ENCODE peak calls at places on chromosomes 1 and 21, in eight cellular contexts. R, G, M, Z, S, F, E and P are unnamed samples.
A peak's percentile ranks its signal among the peaks of the same experiment; 100 is the strongest.

GRCh38 chr1:229117664-229118300 is 153.1 kb upstream of the RAB4A start:
- DNase-seq in R (peak; percentile 94), G (no peak), M (peak; percentile 62), Z (peak; percentile 95), S (no peak), F (no peak), E (no peak), P (no peak)

GRCh38 chr1:202154766-202155477 is 5.5 kb downstream of the PTPN7 start:
- DNase-seq in R (no peak), G (peak; percentile 76), M (no peak), Z (no peak), S (peak; percentile 73), F (no peak), E (peak; percentile 54), P (no peak)

GRCh38 chr1:196573226-196573625 is 35.0 kb downstream of the KCNT2 start:
- DNase-seq in R (no peak), G (no peak), M (no peak), Z (no peak), S (no peak), F (no peak), E (no peak), P (no peak)

GRCh38 chr1:164611754-164612642 is 53.0 kb downstream of the PBX1 start:
- DNase-seq in R (no peak), G (peak; percentile 71), M (peak; percentile 82), Z (no peak), S (no peak), F (no peak), E (no peak), P (no peak)

GRCh38 chr21:42277593-42277992 is 37.6 kb downstream of the TFF3 start:
- DNase-seq in R (no peak), G (no peak), M (no peak), Z (no peak), S (no peak), F (no peak), E (no peak), P (no peak)

GRCh38 chr1:63626222-63626621 is 33.0 kb downstream of the PGM1 start:
- DNase-seq in R (no peak), G (no peak), M (no peak), Z (no peak), S (no peak), F (no peak), E (no peak), P (no peak)

GRCh38 chr1:230807551-230808267 is 60.5 kb downstream of the CAPN9 start:
- DNase-seq in R (no peak), G (no peak), M (no peak), Z (peak; percentile 86), S (no peak), F (no peak), E (no peak), P (peak; percentile 37)

GRCh38 chr1:47317841-47318240 is 3.9 kb upstream of the STIL start:
- DNase-seq in R (no peak), G (no peak), M (no peak), Z (no peak), S (no peak), F (no peak), E (no peak), P (no peak)

GRCh38 chr1:227794813-227795183 is 20.7 kb upstream of the PRSS38 start:
- DNase-seq in R (no peak), G (no peak), M (no peak), Z (no peak), S (peak; percentile 5), F (no peak), E (no peak), P (peak; percentile 85)

GRCh38 chr1:227792216-227793078 is 23.0 kb upstream of the PRSS38 start:
- DNase-seq in R (no peak), G (no peak), M (no peak), Z (peak; percentile 90), S (no peak), F (no peak), E (no peak), P (no peak)

GRCh38 chr1:227795732-227796131 is 19.7 kb upstream of the PRSS38 start:
- DNase-seq in R (no peak), G (no peak), M (no peak), Z (no peak), S (peak; percentile 13), F (no peak), E (no peak), P (no peak)

GRCh38 chr1:227793079-227793947 is 22.2 kb upstream of the PRSS38 start:
- DNase-seq in R (no peak), G (no peak), M (no peak), Z (no peak), S (peak; percentile 6), F (no peak), E (no peak), P (peak; percentile 83)

DNA sequence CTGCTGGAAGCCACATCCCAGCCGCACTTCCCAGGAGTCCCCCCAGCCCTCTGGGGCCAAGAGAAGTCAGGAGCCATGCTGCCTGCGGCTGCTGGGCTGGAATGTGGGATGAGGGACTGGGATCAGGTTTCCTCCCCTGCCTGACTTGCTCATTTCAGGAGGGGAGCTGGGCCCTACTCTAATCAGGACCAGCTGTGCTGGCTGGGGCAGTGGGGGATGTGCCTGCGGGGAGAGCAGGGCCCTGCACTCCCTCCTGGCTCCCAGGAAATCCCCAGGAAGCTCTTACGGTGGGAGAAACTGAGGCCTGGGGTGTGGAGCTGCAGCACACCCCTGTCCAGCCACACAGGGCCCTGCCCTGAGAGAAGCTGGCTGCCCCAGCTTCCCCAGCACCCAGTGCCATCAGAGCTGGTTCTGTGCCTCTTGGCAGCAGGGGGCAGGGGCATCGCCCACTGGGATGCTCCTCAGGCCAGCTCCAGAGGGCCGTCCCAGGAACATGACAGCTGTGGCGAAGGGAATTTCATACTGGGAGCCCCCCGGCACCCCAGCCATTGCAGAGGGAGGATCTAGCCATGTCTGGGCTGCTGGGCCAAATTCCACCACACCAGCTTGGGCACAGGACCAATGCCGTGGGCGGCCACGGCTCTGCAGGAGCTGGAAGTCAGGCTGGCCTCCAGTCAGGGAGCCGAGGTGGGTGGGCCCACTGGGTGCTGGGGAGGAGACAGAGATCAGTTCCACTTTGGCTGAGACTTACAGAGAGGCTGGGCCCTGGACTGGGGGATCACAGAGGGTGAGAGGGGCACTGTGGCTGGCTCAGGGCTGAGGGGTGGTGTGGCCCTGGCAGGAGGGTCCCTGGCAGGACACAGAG is 21.3 kb upstream of the PRSS38 start:
- DNase-seq in R (peak; percentile 86), G (no peak), M (peak; percentile 71), Z (no peak), S (peak; percentile 9), F (no peak), E (no peak), P (peak; percentile 88)
- TF ChIP-seq POLR2AphosphoS5 in R (no peak), G (peak; percentile 19), M (no peak), Z (no peak), S (no peak), F (no peak), E (no peak), P (no peak)

GRCh38 chr1:174052621-174053020 is 30.5 kb upstream of the RC3H1 start:
- DNase-seq in R (no peak), G (no peak), M (no peak), Z (no peak), S (no peak), F (no peak), E (no peak), P (no peak)

GRCh38 chr1:174051956-174052355 is 29.8 kb upstream of the RC3H1 start:
- DNase-seq in R (peak; percentile 77), G (no peak), M (no peak), Z (no peak), S (no peak), F (no peak), E (no peak), P (no peak)

GRCh38 chr1:174049514-174049913 is 27.4 kb upstream of the RC3H1 start:
- DNase-seq in R (no peak), G (no peak), M (no peak), Z (no peak), S (no peak), F (no peak), E (no peak), P (no peak)

GRCh38 chr1:174058639-174059038 is 36.5 kb upstream of the RC3H1 start:
- DNase-seq in R (no peak), G (no peak), M (no peak), Z (no peak), S (no peak), F (no peak), E (no peak), P (no peak)

DNA sequence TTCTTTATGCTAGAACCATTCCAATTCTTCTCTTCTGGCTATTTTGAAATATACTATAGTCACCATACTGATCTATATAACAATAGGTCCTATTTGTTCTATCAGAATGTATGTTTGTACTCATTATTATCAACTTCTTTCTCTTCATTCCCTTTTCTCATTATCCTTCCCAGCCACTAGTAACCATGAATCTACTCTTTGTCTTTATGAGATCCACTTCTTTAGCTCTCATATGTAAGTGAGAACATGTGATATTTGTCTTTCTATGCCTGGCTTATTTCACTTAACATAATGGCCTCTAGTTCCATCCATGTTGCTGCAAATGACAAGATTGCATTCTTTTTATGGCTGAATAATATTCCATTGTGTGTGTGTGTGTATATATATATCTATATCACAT is 31.7 kb upstream of the RC3H1 start:
- DNase-seq in R (no peak), G (no peak), M (no peak), Z (no peak), S (no peak), F (no peak), E (no peak), P (no peak)
- TF ChIP-seq POLR2AphosphoS5 in R (no peak), G (no peak), M (no peak), Z (no peak), S (no peak), F (no peak), E (no peak), P (no peak)

GRCh38 chr1:234924450-234925355 is 203.9 kb downstream of the TOMM20 start:
- DNase-seq in R (no peak), G (no peak), M (peak; percentile 15), Z (no peak), S (no peak), F (no peak), E (no peak), P (no peak)

GRCh38 chr1:234927312-234927967 is 201.2 kb downstream of the TOMM20 start:
- DNase-seq in R (no peak), G (no peak), M (no peak), Z (no peak), S (no peak), F (no peak), E (no peak), P (no peak)

GRCh38 chr1:234926252-234926573 is 202.4 kb downstream of the TOMM20 start:
- DNase-seq in R (no peak), G (no peak), M (no peak), Z (no peak), S (no peak), F (no peak), E (no peak), P (no peak)

GRCh38 chr1:234926574-234927311 is 201.9 kb downstream of the TOMM20 start:
- DNase-seq in R (no peak), G (no peak), M (no peak), Z (no peak), S (no peak), F (no peak), E (no peak), P (no peak)

DNA sequence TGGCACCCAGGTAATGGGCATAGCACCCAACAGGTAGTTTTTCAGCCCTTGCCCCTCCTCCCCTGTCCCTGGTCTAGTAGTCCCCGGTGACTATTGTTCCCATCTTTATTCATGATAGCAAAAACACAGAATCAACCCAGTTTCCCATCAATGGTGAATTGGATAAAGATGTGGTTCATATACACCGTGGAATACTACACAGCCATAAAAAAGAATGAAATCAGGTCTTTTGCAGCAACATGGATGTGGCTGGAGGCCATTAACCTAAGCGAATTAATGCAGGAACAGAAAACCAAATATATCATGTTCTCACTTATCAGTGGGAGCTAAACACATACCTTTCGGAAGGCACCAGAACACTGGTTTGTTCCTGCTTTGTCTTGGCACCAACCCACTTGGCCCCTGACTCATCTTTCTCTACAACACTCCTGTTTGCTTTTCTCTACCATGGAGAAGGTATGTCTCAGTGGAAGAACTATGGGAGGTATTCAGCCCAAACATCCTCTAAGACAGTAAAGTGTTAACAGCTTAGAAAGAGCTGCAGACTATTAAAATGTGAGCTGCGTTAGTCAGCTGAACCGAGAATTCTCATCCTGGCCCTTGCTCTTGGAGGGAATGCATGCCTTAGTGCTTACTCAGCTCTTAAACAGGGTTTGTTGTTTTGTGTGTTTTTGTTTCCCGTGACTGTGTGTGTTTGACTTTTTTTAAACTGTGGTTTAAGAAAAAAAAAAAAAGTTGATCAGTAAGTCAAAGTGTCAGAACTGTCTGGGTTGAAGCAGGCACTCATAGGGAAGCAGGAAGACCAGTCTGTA is 203.0 kb downstream of the TOMM20 start:
- DNase-seq in R (no peak), G (peak; percentile 46), M (peak; percentile 19), Z (no peak), S (no peak), F (peak; percentile 97), E (no peak), P (no peak)
- TF ChIP-seq POLR2AphosphoS5 in R (peak; percentile 35), G (no peak), M (no peak), Z (peak; percentile 50), S (no peak), F (peak; percentile 82), E (no peak), P (peak; percentile 91)

DNA sequence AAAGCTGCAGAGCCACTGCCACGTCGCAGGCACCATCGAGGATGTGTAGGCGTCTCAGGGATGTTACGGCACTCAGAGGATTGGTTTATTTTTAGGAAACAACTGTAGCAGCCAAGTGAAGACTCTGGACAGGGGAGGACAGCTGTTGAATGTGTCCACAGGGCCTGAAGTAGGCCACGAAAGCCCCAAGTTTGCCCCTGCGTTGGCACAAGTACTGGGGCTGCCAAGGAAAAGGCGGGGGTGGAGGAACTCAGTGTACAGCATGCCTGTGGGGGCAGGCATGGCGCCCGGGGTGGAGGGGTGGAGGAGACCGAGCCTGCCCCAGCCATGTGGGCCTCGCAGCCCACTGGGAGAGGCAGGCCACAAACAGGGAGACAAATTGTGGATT is 89.7 kb downstream of the ADARB1 start:
- DNase-seq in R (peak; percentile 74), G (no peak), M (peak; percentile 77), Z (peak; percentile 83), S (no peak), F (no peak), E (no peak), P (no peak)
- TF ChIP-seq POLR2AphosphoS5 in R (no peak), G (no peak), M (no peak), Z (peak; percentile 48), S (no peak), F (no peak), E (no peak), P (no peak)